ENCODE peak calls at places on chromosomes 12 and 14, in nine cellular contexts. One of them, this sample, is unnamed.

GRCh38 chr12:57031789-57032188 is 15.5 kb upstream of the TAC3 start:
- DNase-seq in Karpas-422: no peak
- DNase-seq in IMR-90: no peak
- DNase-seq in fibroblast of lung: no peak
- DNase-seq in GM12878: no peak
- DNase-seq in A549: no peak
- DNase-seq in neuronal stem cell: no peak
- DNase-seq in endothelial cell of umbilical vein: no peak
- DNase-seq in mammary epithelial cell: no peak
- DNase-seq in this sample: no peak

GRCh38 chr12:27652174-27652763 is 44.0 kb upstream of the REP15 start:
- DNase-seq in neuronal stem cell: peak; percentile 79
- DNase-seq in mammary epithelial cell: peak; percentile 67
- DNase-seq in IMR-90: peak; percentile 84
- DNase-seq in A549: peak; percentile 82
- DNase-seq in endothelial cell of umbilical vein: peak; percentile 86
- DNase-seq in GM12878: peak; percentile 8
- DNase-seq in fibroblast of lung: peak; percentile 89
- DNase-seq in Karpas-422: peak; percentile 68
- DNase-seq in this sample: peak; percentile 42

GRCh38 chr12:27577688-27578087 is 53.7 kb downstream of the PPFIBP1 start:
- DNase-seq in IMR-90: no peak
- DNase-seq in neuronal stem cell: no peak
- DNase-seq in Karpas-422: no peak
- DNase-seq in fibroblast of lung: no peak
- DNase-seq in endothelial cell of umbilical vein: peak; percentile 28
- DNase-seq in A549: no peak
- DNase-seq in GM12878: no peak
- DNase-seq in mammary epithelial cell: no peak
- DNase-seq in this sample: no peak

GRCh38 chr12:105235299-105235746 is 651 bp downstream of the APPL2 start:
- DNase-seq in neuronal stem cell: no peak
- DNase-seq in mammary epithelial cell: peak; percentile 64
- DNase-seq in fibroblast of lung: no peak
- DNase-seq in GM12878: no peak
- DNase-seq in Karpas-422: peak; percentile 56
- DNase-seq in A549: no peak
- DNase-seq in IMR-90: peak; percentile 26
- DNase-seq in endothelial cell of umbilical vein: peak; percentile 50
- DNase-seq in this sample: no peak

GRCh38 chr14:50920482-50921225 is 23.6 kb downstream of the PYGL start:
- DNase-seq in Karpas-422: no peak
- DNase-seq in A549: peak; percentile 22
- DNase-seq in IMR-90: peak; percentile 90
- DNase-seq in endothelial cell of umbilical vein: no peak
- DNase-seq in neuronal stem cell: peak; percentile 36
- DNase-seq in mammary epithelial cell: no peak
- DNase-seq in GM12878: no peak
- DNase-seq in fibroblast of lung: peak; percentile 78
- DNase-seq in this sample: no peak

GRCh38 chr12:3122841-3123678 is 45.9 kb downstream of the TSPAN9 start:
- DNase-seq in endothelial cell of umbilical vein: peak; percentile 98
- DNase-seq in GM12878: no peak
- DNase-seq in A549: no peak
- DNase-seq in Karpas-422: no peak
- DNase-seq in fibroblast of lung: peak; percentile 73
- DNase-seq in IMR-90: peak; percentile 75
- DNase-seq in mammary epithelial cell: peak; percentile 79
- DNase-seq in neuronal stem cell: no peak
- DNase-seq in this sample: peak; percentile 47

GRCh38 chr12:96425321-96425720 is 25.1 kb upstream of the CDK17 start:
- DNase-seq in fibroblast of lung: peak; percentile 99
- DNase-seq in endothelial cell of umbilical vein: peak; percentile 60
- DNase-seq in A549: no peak
- DNase-seq in mammary epithelial cell: peak; percentile 80
- DNase-seq in Karpas-422: no peak
- DNase-seq in IMR-90: peak; percentile 97
- DNase-seq in neuronal stem cell: no peak
- DNase-seq in GM12878: no peak
- DNase-seq in this sample: no peak

GRCh38 chr12:89597770-89598169 is 71.9 kb upstream of the POC1B start:
- DNase-seq in A549: no peak
- DNase-seq in endothelial cell of umbilical vein: no peak
- DNase-seq in GM12878: peak; percentile 42
- DNase-seq in fibroblast of lung: no peak
- DNase-seq in mammary epithelial cell: no peak
- DNase-seq in neuronal stem cell: no peak
- DNase-seq in Karpas-422: no peak
- DNase-seq in IMR-90: no peak
- DNase-seq in this sample: no peak

GRCh38 chr12:54389536-54390175 is 5.1 kb upstream of the ZNF385A start:
- DNase-seq in GM12878: no peak
- DNase-seq in A549: no peak
- DNase-seq in mammary epithelial cell: no peak
- DNase-seq in Karpas-422: no peak
- DNase-seq in neuronal stem cell: no peak
- DNase-seq in endothelial cell of umbilical vein: no peak
- DNase-seq in IMR-90: no peak
- DNase-seq in fibroblast of lung: no peak
- DNase-seq in this sample: no peak

GRCh38 chr12:54388214-54389138 is 3.9 kb upstream of the ZNF385A start:
- DNase-seq in Karpas-422: no peak
- DNase-seq in A549: no peak
- DNase-seq in mammary epithelial cell: no peak
- DNase-seq in endothelial cell of umbilical vein: no peak
- DNase-seq in fibroblast of lung: no peak
- DNase-seq in neuronal stem cell: no peak
- DNase-seq in GM12878: no peak
- DNase-seq in IMR-90: no peak
- DNase-seq in this sample: peak; percentile 12

GRCh38 chr12:54390668-54391551 is 6.4 kb upstream of the ZNF385A start:
- DNase-seq in IMR-90: no peak
- DNase-seq in neuronal stem cell: no peak
- DNase-seq in mammary epithelial cell: peak; percentile 68
- DNase-seq in GM12878: no peak
- DNase-seq in Karpas-422: peak; percentile 91
- DNase-seq in fibroblast of lung: no peak
- DNase-seq in endothelial cell of umbilical vein: no peak
- DNase-seq in A549: no peak
- DNase-seq in this sample: peak; percentile 67

GRCh38 chr12:54389139-54389508 is 4.6 kb upstream of the ZNF385A start:
- DNase-seq in IMR-90: no peak
- DNase-seq in endothelial cell of umbilical vein: no peak
- DNase-seq in fibroblast of lung: no peak
- DNase-seq in GM12878: no peak
- DNase-seq in Karpas-422: no peak
- DNase-seq in neuronal stem cell: no peak
- DNase-seq in A549: no peak
- DNase-seq in mammary epithelial cell: no peak
- DNase-seq in this sample: no peak

GRCh38 chr12:54390176-54390667 is 5.7 kb upstream of the ZNF385A start:
- DNase-seq in endothelial cell of umbilical vein: no peak
- DNase-seq in A549: no peak
- DNase-seq in mammary epithelial cell: peak; percentile 77
- DNase-seq in IMR-90: no peak
- DNase-seq in GM12878: no peak
- DNase-seq in Karpas-422: no peak
- DNase-seq in fibroblast of lung: no peak
- DNase-seq in neuronal stem cell: no peak
- DNase-seq in this sample: no peak
- H3K27ac ChIP-seq in endothelial cell of umbilical vein: no peak overlapping the region
- H3K27ac ChIP-seq in A549: no peak overlapping the region
- H3K27ac ChIP-seq in mammary epithelial cell: peak overlapping the region; percentile 36
- H3K27ac ChIP-seq in IMR-90: no peak overlapping the region
- H3K27ac ChIP-seq in GM12878: no peak overlapping the region
- H3K27ac ChIP-seq in Karpas-422: no peak overlapping the region
- H3K27ac ChIP-seq in fibroblast of lung: no peak overlapping the region
- H3K27ac ChIP-seq in neuronal stem cell: peak overlapping the region; percentile 31
- H3K27ac ChIP-seq in this sample: no peak overlapping the region

GRCh38 chr14:68781161-68782021 is 11.5 kb downstream of the ZFP36L1 start:
- DNase-seq in neuronal stem cell: no peak
- DNase-seq in fibroblast of lung: no peak
- DNase-seq in IMR-90: no peak
- DNase-seq in endothelial cell of umbilical vein: no peak
- DNase-seq in GM12878: no peak
- DNase-seq in A549: no peak
- DNase-seq in mammary epithelial cell: no peak
- DNase-seq in Karpas-422: no peak
- DNase-seq in this sample: no peak

GRCh38 chr14:68779761-68780323 is 13.0 kb downstream of the ZFP36L1 start:
- DNase-seq in IMR-90: peak; percentile 91
- DNase-seq in mammary epithelial cell: peak; percentile 64
- DNase-seq in endothelial cell of umbilical vein: peak; percentile 55
- DNase-seq in neuronal stem cell: no peak
- DNase-seq in A549: peak; percentile 76
- DNase-seq in GM12878: no peak
- DNase-seq in Karpas-422: no peak
- DNase-seq in fibroblast of lung: peak; percentile 88
- DNase-seq in this sample: peak; percentile 34

GRCh38 chr14:68777644-68778043 is 15.2 kb downstream of the ZFP36L1 start:
- DNase-seq in GM12878: no peak
- DNase-seq in neuronal stem cell: no peak
- DNase-seq in Karpas-422: no peak
- DNase-seq in endothelial cell of umbilical vein: no peak
- DNase-seq in fibroblast of lung: no peak
- DNase-seq in mammary epithelial cell: no peak
- DNase-seq in IMR-90: no peak
- DNase-seq in A549: no peak
- DNase-seq in this sample: no peak

GRCh38 chr14:68782091-68782981 is 10.5 kb downstream of the ZFP36L1 start:
- DNase-seq in Karpas-422: no peak
- DNase-seq in IMR-90: no peak
- DNase-seq in GM12878: no peak
- DNase-seq in mammary epithelial cell: no peak
- DNase-seq in A549: no peak
- DNase-seq in endothelial cell of umbilical vein: no peak
- DNase-seq in neuronal stem cell: no peak
- DNase-seq in fibroblast of lung: no peak
- DNase-seq in this sample: no peak

DNA sequence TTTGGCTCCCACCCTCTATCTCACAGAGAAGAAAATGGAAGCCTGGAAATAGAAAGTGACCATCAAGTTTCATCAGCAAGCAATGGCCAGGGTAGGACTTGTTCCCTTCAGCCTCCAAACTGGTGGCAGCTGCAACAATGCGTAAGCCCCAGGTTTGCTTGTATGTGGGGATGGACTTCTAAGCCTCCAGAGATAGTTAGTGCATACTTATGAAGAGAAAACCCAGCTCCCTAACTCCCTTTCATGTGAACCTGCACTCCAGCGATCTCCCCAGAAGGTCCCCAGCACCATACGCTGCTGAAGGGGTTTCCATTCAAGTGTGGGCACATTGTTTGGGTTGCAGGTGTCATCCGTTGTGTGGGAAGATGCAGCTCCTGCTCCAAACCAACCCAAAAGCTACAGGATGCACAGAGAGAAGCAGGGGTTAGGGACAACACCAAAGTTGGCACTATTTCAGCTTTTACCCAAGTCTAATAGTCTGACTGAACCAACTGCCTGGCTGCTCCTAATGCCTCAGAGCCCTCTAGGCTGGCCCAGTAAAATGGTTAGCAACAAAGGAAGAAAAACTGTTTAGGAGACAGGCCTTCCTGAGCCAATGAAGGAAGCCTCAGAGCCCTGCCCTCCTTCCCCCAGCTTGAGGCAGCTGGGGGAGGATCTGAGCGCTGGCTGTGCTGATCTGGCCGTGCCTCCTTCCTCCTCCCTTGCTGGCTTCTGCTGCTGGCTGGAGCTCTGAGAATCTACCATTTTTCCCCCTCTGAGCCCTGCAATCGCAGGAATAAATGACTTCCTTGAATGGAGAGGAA is 12.3 kb downstream of the ZFP36L1 start:
- DNase-seq in endothelial cell of umbilical vein: peak; percentile 57
- DNase-seq in neuronal stem cell: no peak
- DNase-seq in A549: peak; percentile 53
- DNase-seq in GM12878: no peak
- DNase-seq in fibroblast of lung: peak; percentile 61
- DNase-seq in Karpas-422: no peak
- DNase-seq in mammary epithelial cell: no peak
- DNase-seq in IMR-90: peak; percentile 62
- DNase-seq in this sample: no peak
- H3K4me2 ChIP-seq in endothelial cell of umbilical vein: peak overlapping the region; percentile 73
- H3K4me2 ChIP-seq in neuronal stem cell: no peak overlapping the region
- H3K4me2 ChIP-seq in A549: peak overlapping the region; percentile 66
- H3K4me2 ChIP-seq in GM12878: no peak overlapping the region
- H3K4me2 ChIP-seq in fibroblast of lung: peak overlapping the region; percentile 13
- H3K4me2 ChIP-seq in Karpas-422: no peak overlapping the region
- H3K4me2 ChIP-seq in mammary epithelial cell: no peak overlapping the region
- H3K4me2 ChIP-seq in IMR-90: peak overlapping the region; percentile 82
- H3K4me2 ChIP-seq in this sample: no peak overlapping the region

GRCh38 chr12:53604581-53604980 is 21.6 kb downstream of the ATF7 start:
- DNase-seq in Karpas-422: no peak
- DNase-seq in A549: no peak
- DNase-seq in neuronal stem cell: no peak
- DNase-seq in IMR-90: no peak
- DNase-seq in GM12878: no peak
- DNase-seq in mammary epithelial cell: no peak
- DNase-seq in endothelial cell of umbilical vein: no peak
- DNase-seq in fibroblast of lung: no peak
- DNase-seq in this sample: no peak

GRCh38 chr12:53602176-53602942 is 23.8 kb downstream of the ATF7 start:
- DNase-seq in fibroblast of lung: no peak
- DNase-seq in A549: no peak
- DNase-seq in GM12878: no peak
- DNase-seq in IMR-90: no peak
- DNase-seq in neuronal stem cell: no peak
- DNase-seq in Karpas-422: peak; percentile 45
- DNase-seq in mammary epithelial cell: no peak
- DNase-seq in endothelial cell of umbilical vein: no peak
- DNase-seq in this sample: no peak

GRCh38 chr12:53603196-53603595 is 23.0 kb downstream of the ATF7 start:
- DNase-seq in IMR-90: no peak
- DNase-seq in neuronal stem cell: no peak
- DNase-seq in fibroblast of lung: no peak
- DNase-seq in endothelial cell of umbilical vein: peak; percentile 39
- DNase-seq in A549: no peak
- DNase-seq in Karpas-422: no peak
- DNase-seq in mammary epithelial cell: no peak
- DNase-seq in GM12878: no peak
- DNase-seq in this sample: no peak

GRCh38 chr12:53601296-53601847 is 24.8 kb downstream of the ATF7 start:
- DNase-seq in GM12878: no peak
- DNase-seq in A549: no peak
- DNase-seq in IMR-90: no peak
- DNase-seq in neuronal stem cell: no peak
- DNase-seq in Karpas-422: peak; percentile 69
- DNase-seq in fibroblast of lung: peak; percentile 28
- DNase-seq in mammary epithelial cell: no peak
- DNase-seq in endothelial cell of umbilical vein: no peak
- DNase-seq in this sample: no peak

GRCh38 chr12:53603804-53604203 is 22.4 kb downstream of the ATF7 start:
- DNase-seq in mammary epithelial cell: no peak
- DNase-seq in Karpas-422: no peak
- DNase-seq in A549: no peak
- DNase-seq in GM12878: no peak
- DNase-seq in endothelial cell of umbilical vein: peak; percentile 35
- DNase-seq in fibroblast of lung: no peak
- DNase-seq in IMR-90: no peak
- DNase-seq in neuronal stem cell: no peak
- DNase-seq in this sample: no peak
- H3K27ac ChIP-seq in mammary epithelial cell: no peak overlapping the region
- H3K27ac ChIP-seq in Karpas-422: peak overlapping the region; percentile 93
- H3K27ac ChIP-seq in A549: no peak overlapping the region
- H3K27ac ChIP-seq in GM12878: no peak overlapping the region
- H3K27ac ChIP-seq in endothelial cell of umbilical vein: no peak overlapping the region
- H3K27ac ChIP-seq in fibroblast of lung: no peak overlapping the region
- H3K27ac ChIP-seq in IMR-90: no peak overlapping the region
- H3K27ac ChIP-seq in neuronal stem cell: no peak overlapping the region
- H3K27ac ChIP-seq in this sample: no peak overlapping the region

DNA sequence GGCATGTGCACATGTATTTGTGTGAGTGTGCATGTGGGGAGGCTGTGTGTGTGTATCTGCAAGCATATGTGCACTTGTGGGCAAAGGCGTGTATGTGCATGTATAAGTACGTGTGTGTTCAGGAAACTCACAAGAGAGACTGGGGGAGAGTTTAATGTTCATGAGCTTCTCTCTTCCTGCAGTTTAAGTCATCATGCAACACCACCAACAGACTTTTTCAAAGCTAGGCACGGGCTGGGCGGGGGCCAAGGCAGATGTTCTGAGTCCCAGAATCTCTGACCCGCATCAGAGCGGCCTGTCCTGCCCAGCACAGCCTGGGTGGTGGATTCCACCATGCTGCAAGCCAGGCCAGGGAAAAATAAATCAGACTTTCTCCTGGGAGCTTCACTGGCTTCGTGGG is 75.8 kb downstream of the PITPNM2 start:
- DNase-seq in fibroblast of lung: no peak
- DNase-seq in A549: no peak
- DNase-seq in IMR-90: no peak
- DNase-seq in endothelial cell of umbilical vein: no peak
- DNase-seq in mammary epithelial cell: no peak
- DNase-seq in neuronal stem cell: no peak
- DNase-seq in Karpas-422: no peak
- DNase-seq in GM12878: no peak
- DNase-seq in this sample: no peak
- H3K4me2 ChIP-seq in fibroblast of lung: no peak overlapping the region
- H3K4me2 ChIP-seq in A549: no peak overlapping the region
- H3K4me2 ChIP-seq in IMR-90: no peak overlapping the region
- H3K4me2 ChIP-seq in endothelial cell of umbilical vein: no peak overlapping the region
- H3K4me2 ChIP-seq in mammary epithelial cell: no peak overlapping the region
- H3K4me2 ChIP-seq in neuronal stem cell: no peak overlapping the region
- H3K4me2 ChIP-seq in Karpas-422: no peak overlapping the region
- H3K4me2 ChIP-seq in GM12878: no peak overlapping the region
- H3K4me2 ChIP-seq in this sample: no peak overlapping the region